ENCODE peak calls at places on chromosomes 4 and X, in four cellular contexts. One of them, this sample, is unnamed.

GRCh38 chr4:170114636-170115035 is 24.9 kb upstream of the AADAT start:
- DNase-seq in K562: no peak
- DNase-seq in HepG2: no peak
- DNase-seq in H1: no peak
- DNase-seq in this sample: no peak

GRCh38 chr4:100742045-100742444 is 224.2 kb upstream of the EMCN start:
- DNase-seq in K562: peak
- DNase-seq in HepG2: peak
- DNase-seq in H1: no peak
- DNase-seq in this sample: peak

GRCh38 chrX:86066998-86067397 is 19.6 kb upstream of the CHM start:
- DNase-seq in K562: peak
- DNase-seq in HepG2: peak
- DNase-seq in H1: no peak
- DNase-seq in this sample: no peak

GRCh38 chr4:51853027-51853682 is 10.2 kb downstream of the DCUN1D4 start:
- DNase-seq in K562: peak
- DNase-seq in HepG2: peak
- DNase-seq in H1: no peak
- DNase-seq in this sample: no peak

GRCh38 chr4:98642991-98643426 is 15.4 kb downstream of the TSPAN5 start:
- DNase-seq in K562: no peak
- DNase-seq in HepG2: peak
- DNase-seq in H1: no peak
- DNase-seq in this sample: peak

GRCh38 chr4:26161030-26161824 is 159.6 kb upstream of the RBPJ start:
- DNase-seq in K562: peak
- DNase-seq in HepG2: peak
- DNase-seq in H1: no peak
- DNase-seq in this sample: no peak

GRCh38 chrX:21655901-21656586 is 2.1 kb downstream of the KLHL34 start:
- DNase-seq in K562: no peak
- DNase-seq in HepG2: no peak
- DNase-seq in H1: no peak
- DNase-seq in this sample: no peak

GRCh38 chr4:175298119-175298518 is 380.0 kb downstream of the ADAM29 start:
- DNase-seq in K562: no peak
- DNase-seq in HepG2: no peak
- DNase-seq in H1: no peak
- DNase-seq in this sample: no peak

GRCh38 chr4:20890752-20891151 is 190.5 kb downstream of the PACRGL start:
- DNase-seq in K562: no peak
- DNase-seq in HepG2: no peak
- DNase-seq in H1: no peak
- DNase-seq in this sample: no peak

GRCh38 chr4:111945014-111945413 is 200.2 kb upstream of the FAM241A start:
- DNase-seq in K562: no peak
- DNase-seq in HepG2: no peak
- DNase-seq in H1: no peak
- DNase-seq in this sample: no peak

GRCh38 chrX:14899607-14900006 is 26.4 kb downstream of the MOSPD2 start:
- DNase-seq in K562: peak
- DNase-seq in HepG2: no peak
- DNase-seq in H1: no peak
- DNase-seq in this sample: peak

GRCh38 chr4:85763207-85763606 is 288.3 kb downstream of the ARHGAP24 start:
- DNase-seq in K562: no peak
- DNase-seq in HepG2: no peak
- DNase-seq in H1: no peak
- DNase-seq in this sample: no peak

GRCh38 chrX:17608898-17609297 is 128.4 kb upstream of the SCML1 start:
- DNase-seq in K562: no peak
- DNase-seq in HepG2: no peak
- DNase-seq in H1: no peak
- DNase-seq in this sample: no peak

GRCh38 chrX:31297881-31298280 is 226.0 kb upstream of the FTHL17 start:
- DNase-seq in K562: no peak
- DNase-seq in HepG2: no peak
- DNase-seq in H1: no peak
- DNase-seq in this sample: no peak

GRCh38 chr4:108954880-108955279 is 192.0 kb upstream of the ETNPPL start:
- DNase-seq in K562: peak
- DNase-seq in HepG2: no peak
- DNase-seq in H1: no peak
- DNase-seq in this sample: no peak

GRCh38 chr4:55445921-55446577 is 50.3 kb downstream of the TMEM165 start:
- DNase-seq in K562: no peak
- DNase-seq in HepG2: no peak
- DNase-seq in H1: no peak
- DNase-seq in this sample: no peak

GRCh38 chr4:25345880-25346279 is 31.2 kb upstream of the ANAPC4 start:
- DNase-seq in K562: no peak
- DNase-seq in HepG2: no peak
- DNase-seq in H1: no peak
- DNase-seq in this sample: no peak

GRCh38 chr4:27463816-27464215 is 603.2 kb downstream of the STIM2 start:
- DNase-seq in K562: no peak
- DNase-seq in HepG2: no peak
- DNase-seq in H1: no peak
- DNase-seq in this sample: peak

GRCh38 chr4:11487139-11487538 is 58.4 kb upstream of the HS3ST1 start:
- DNase-seq in K562: no peak
- DNase-seq in HepG2: no peak
- DNase-seq in H1: no peak
- DNase-seq in this sample: no peak

GRCh38 chr4:55087016-55087929 is 38.1 kb downstream of the KDR start:
- DNase-seq in K562: no peak
- DNase-seq in HepG2: no peak
- DNase-seq in H1: no peak
- DNase-seq in this sample: no peak

GRCh38 chr4:80206111-80206510 is 8.8 kb downstream of the PRDM8 start:
- DNase-seq in K562: no peak
- DNase-seq in HepG2: no peak
- DNase-seq in H1: no peak
- DNase-seq in this sample: no peak

GRCh38 chrX:149648932-149649331 is 17.3 kb upstream of the TMEM185A start:
- DNase-seq in K562: no peak
- DNase-seq in HepG2: no peak
- DNase-seq in H1: no peak
- DNase-seq in this sample: no peak

GRCh38 chrX:68532828-68533227 is 34.0 kb downstream of the YIPF6 start:
- DNase-seq in K562: no peak
- DNase-seq in HepG2: no peak
- DNase-seq in H1: no peak
- DNase-seq in this sample: no peak

GRCh38 chr4:25065901-25066610 is 35.3 kb upstream of the LGI2 start:
- DNase-seq in K562: no peak
- DNase-seq in HepG2: no peak
- DNase-seq in H1: no peak
- DNase-seq in this sample: no peak

GRCh38 chrX:154660506-154660905 is 7.1 kb upstream of the CTAG2 start:
- DNase-seq in K562: no peak
- DNase-seq in HepG2: no peak
- DNase-seq in H1: no peak
- DNase-seq in this sample: no peak

GRCh38 chrX:102154218-102154860 is 1.4 kb downstream of the BEX5 start:
- DNase-seq in K562: no peak
- DNase-seq in HepG2: no peak
- DNase-seq in H1: peak
- DNase-seq in this sample: no peak

GRCh38 chr4:80182237-80182866 is 15.0 kb upstream of the PRDM8 start:
- DNase-seq in K562: no peak
- DNase-seq in HepG2: no peak
- DNase-seq in H1: no peak
- DNase-seq in this sample: no peak

GRCh38 chrX:46311581-46312120 is 233.6 kb downstream of the ZNF674 start:
- DNase-seq in K562: no peak
- DNase-seq in HepG2: no peak
- DNase-seq in H1: no peak
- DNase-seq in this sample: no peak

GRCh38 chr4:69224891-69225290 is 10.3 kb upstream of the UGT2B11 start:
- DNase-seq in K562: no peak
- DNase-seq in HepG2: no peak
- DNase-seq in H1: no peak
- DNase-seq in this sample: no peak

GRCh38 chrX:139560221-139560620 is 29.7 kb downstream of the F9 start:
- DNase-seq in K562: no peak
- DNase-seq in HepG2: no peak
- DNase-seq in H1: no peak
- DNase-seq in this sample: no peak

GRCh38 chr4:142474398-142475087 is 371.6 kb downstream of the INPP4B start:
- DNase-seq in K562: no peak
- DNase-seq in HepG2: no peak
- DNase-seq in H1: no peak
- DNase-seq in this sample: peak

GRCh38 chrX:43564953-43565352 is 91.1 kb upstream of the MAOA start:
- DNase-seq in K562: no peak
- DNase-seq in HepG2: no peak
- DNase-seq in H1: no peak
- DNase-seq in this sample: no peak

GRCh38 chr4:23373269-23373668 is 516.6 kb downstream of the PPARGC1A start:
- DNase-seq in K562: peak
- DNase-seq in HepG2: no peak
- DNase-seq in H1: no peak
- DNase-seq in this sample: no peak

GRCh38 chr4:155552180-155552579 is 114.5 kb upstream of the GUCY1A1 start:
- DNase-seq in K562: no peak
- DNase-seq in HepG2: no peak
- DNase-seq in H1: no peak
- DNase-seq in this sample: no peak

GRCh38 chr4:14862881-14863280 is 139.4 kb upstream of the CPEB2 start:
- DNase-seq in K562: peak
- DNase-seq in HepG2: no peak
- DNase-seq in H1: no peak
- DNase-seq in this sample: no peak

GRCh38 chr4:148573284-148573683 is 131.1 kb upstream of the NR3C2 start:
- DNase-seq in K562: no peak
- DNase-seq in HepG2: no peak
- DNase-seq in H1: no peak
- DNase-seq in this sample: no peak

GRCh38 chrX:39736219-39737211 is 361.2 kb downstream of the BCOR start:
- DNase-seq in K562: no peak
- DNase-seq in HepG2: no peak
- DNase-seq in H1: no peak
- DNase-seq in this sample: no peak

DNA sequence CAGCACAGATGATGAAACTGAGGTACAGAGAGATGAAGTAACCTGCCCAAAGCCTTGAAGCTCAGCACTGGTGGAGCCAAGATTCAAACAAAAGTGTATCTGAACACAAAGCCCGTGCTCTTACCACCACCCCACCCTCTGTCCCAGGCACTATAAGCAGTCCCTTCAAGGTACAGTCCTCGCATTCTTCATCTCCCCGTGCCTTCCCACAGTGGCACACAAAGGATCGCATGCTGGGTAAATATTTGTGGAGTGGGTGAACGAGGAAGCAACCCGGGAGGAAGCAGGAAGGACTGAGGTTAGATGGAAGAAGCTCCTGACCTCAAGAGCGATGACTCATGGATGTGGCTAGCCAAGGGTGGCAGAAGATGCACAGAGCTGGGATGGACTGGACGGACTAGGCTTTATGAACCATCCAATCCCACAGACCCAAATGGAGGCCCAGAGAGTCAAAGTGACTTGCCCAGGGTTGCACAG is 18.4 kb downstream of the IQSEC2 start:
- DNase-seq in K562: peak
- DNase-seq in HepG2: no peak
- DNase-seq in H1: no peak
- DNase-seq in this sample: peak
- TF ChIP-seq FOSL1 in K562: peak
- TF ChIP-seq FOSL1 in HepG2: no peak
- TF ChIP-seq FOSL1 in H1: no peak
- TF ChIP-seq FOSL1 in this sample: no peak

DNA sequence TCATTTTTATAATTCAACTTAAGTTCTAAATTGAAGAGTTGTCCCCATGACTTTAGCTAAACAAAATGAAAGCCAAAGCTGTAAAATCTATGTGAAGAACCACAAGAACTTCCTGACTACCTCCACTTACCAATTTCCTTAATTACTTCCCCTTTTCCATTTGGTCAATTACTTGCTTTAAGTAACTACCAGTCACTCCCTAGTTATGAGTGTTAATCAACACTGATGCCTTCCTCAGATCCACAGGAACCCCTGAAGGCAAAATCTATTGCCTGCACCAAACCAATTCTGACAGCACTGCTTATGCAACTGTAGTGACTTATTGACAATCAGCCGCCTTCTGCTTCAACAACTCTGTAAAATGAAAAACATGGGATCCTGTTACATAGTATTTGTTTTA is 10.5 kb downstream of the RBMX start:
- DNase-seq in K562: no peak
- DNase-seq in HepG2: no peak
- DNase-seq in H1: no peak
- DNase-seq in this sample: no peak
- TF ChIP-seq FOSL1 in K562: no peak
- TF ChIP-seq FOSL1 in HepG2: no peak
- TF ChIP-seq FOSL1 in H1: no peak
- TF ChIP-seq FOSL1 in this sample: no peak

GRCh38 chr4:78032446-78032845 is 24.7 kb upstream of the FRAS1 start:
- DNase-seq in K562: no peak
- DNase-seq in HepG2: no peak
- DNase-seq in H1: no peak
- DNase-seq in this sample: no peak
- TF ChIP-seq FOSL1 in K562: no peak
- TF ChIP-seq FOSL1 in HepG2: no peak
- TF ChIP-seq FOSL1 in H1: no peak
- TF ChIP-seq FOSL1 in this sample: no peak

GRCh38 chr4:8838296-8838695 is 33.3 kb downstream of the HMX1 start:
- DNase-seq in K562: no peak
- DNase-seq in HepG2: no peak
- DNase-seq in H1: no peak
- DNase-seq in this sample: no peak

GRCh38 chr4:8837181-8837811 is 34.3 kb downstream of the HMX1 start:
- DNase-seq in K562: no peak
- DNase-seq in HepG2: no peak
- DNase-seq in H1: no peak
- DNase-seq in this sample: no peak

GRCh38 chr4:8836664-8837171 is 34.9 kb downstream of the HMX1 start:
- DNase-seq in K562: no peak
- DNase-seq in HepG2: no peak
- DNase-seq in H1: no peak
- DNase-seq in this sample: no peak

GRCh38 chr4:8834681-8835220 is 36.9 kb downstream of the HMX1 start:
- DNase-seq in K562: no peak
- DNase-seq in HepG2: no peak
- DNase-seq in H1: no peak
- DNase-seq in this sample: no peak

GRCh38 chr4:8835521-8836365 is 35.9 kb downstream of the HMX1 start:
- DNase-seq in K562: no peak
- DNase-seq in HepG2: no peak
- DNase-seq in H1: no peak
- DNase-seq in this sample: no peak
- TF ChIP-seq FOSL1 in K562: no peak
- TF ChIP-seq FOSL1 in HepG2: no peak
- TF ChIP-seq FOSL1 in H1: no peak
- TF ChIP-seq FOSL1 in this sample: no peak

GRCh38 chrX:116607766-116608165 is 145.0 kb upstream of the CT83 start:
- DNase-seq in K562: no peak
- DNase-seq in HepG2: no peak
- DNase-seq in H1: no peak
- DNase-seq in this sample: no peak
- TF ChIP-seq FOSL1 in K562: no peak
- TF ChIP-seq FOSL1 in HepG2: no peak
- TF ChIP-seq FOSL1 in H1: no peak
- TF ChIP-seq FOSL1 in this sample: no peak

GRCh38 chr4:75718529-75718928 is 5.8 kb upstream of the USO1 start:
- DNase-seq in K562: no peak
- DNase-seq in HepG2: no peak
- DNase-seq in H1: no peak
- DNase-seq in this sample: peak
- TF ChIP-seq FOSL1 in K562: no peak
- TF ChIP-seq FOSL1 in HepG2: no peak
- TF ChIP-seq FOSL1 in H1: no peak
- TF ChIP-seq FOSL1 in this sample: peak